ENCODE peak calls at places on chromosomes 11 and 22, in six cellular contexts. One of them, this sample, is unnamed.
A peak's percentile ranks its signal among the peaks of the same experiment; 100 is the strongest.

GRCh38 chr22:26779108-26779507 is 121.7 kb downstream of the MIAT start:
- DNase-seq in omental fat pad: no peak
- DNase-seq in NCI-H446 treated with DMSO at 0.1 percent for 48 hours: no peak
- DNase-seq in naive thymus-derived CD8-positive, alpha-beta T cell: no peak
- DNase-seq in posterior cingulate gyrus: no peak
- DNase-seq in brain microvascular endothelial cell: no peak
- DNase-seq in this sample: no peak

GRCh38 chr11:79864882-79865281 is 424.1 kb upstream of the TENM4 start:
- DNase-seq in naive thymus-derived CD8-positive, alpha-beta T cell: no peak
- DNase-seq in brain microvascular endothelial cell: peak; percentile 1
- DNase-seq in posterior cingulate gyrus: no peak
- DNase-seq in omental fat pad: no peak
- DNase-seq in NCI-H446 treated with DMSO at 0.1 percent for 48 hours: no peak
- DNase-seq in this sample: no peak

GRCh38 chr11:83206771-83207413 is 13.4 kb downstream of the ANKRD42 start:
- DNase-seq in brain microvascular endothelial cell: no peak
- DNase-seq in posterior cingulate gyrus: no peak
- DNase-seq in naive thymus-derived CD8-positive, alpha-beta T cell: no peak
- DNase-seq in NCI-H446 treated with DMSO at 0.1 percent for 48 hours: no peak
- DNase-seq in omental fat pad: no peak
- DNase-seq in this sample: no peak

GRCh38 chr11:112157274-112157766 is 6.6 kb downstream of the IL18 start:
- DNase-seq in posterior cingulate gyrus: no peak
- DNase-seq in omental fat pad: no peak
- DNase-seq in NCI-H446 treated with DMSO at 0.1 percent for 48 hours: no peak
- DNase-seq in brain microvascular endothelial cell: peak; percentile 97
- DNase-seq in naive thymus-derived CD8-positive, alpha-beta T cell: no peak
- DNase-seq in this sample: peak; percentile 98

GRCh38 chr11:95512682-95513081 is 276.9 kb downstream of the FAM76B start:
- DNase-seq in naive thymus-derived CD8-positive, alpha-beta T cell: no peak
- DNase-seq in posterior cingulate gyrus: peak; percentile 72
- DNase-seq in brain microvascular endothelial cell: peak; percentile 93
- DNase-seq in NCI-H446 treated with DMSO at 0.1 percent for 48 hours: peak; percentile 89
- DNase-seq in omental fat pad: no peak
- DNase-seq in this sample: no peak

GRCh38 chr11:84714316-84714780 is 912.8 kb downstream of the DLG2 start:
- DNase-seq in posterior cingulate gyrus: peak; percentile 35
- DNase-seq in brain microvascular endothelial cell: peak; percentile 67
- DNase-seq in NCI-H446 treated with DMSO at 0.1 percent for 48 hours: no peak
- DNase-seq in omental fat pad: no peak
- DNase-seq in naive thymus-derived CD8-positive, alpha-beta T cell: no peak
- DNase-seq in this sample: peak; percentile 77

GRCh38 chr11:57315491-57315890 is 9.3 kb downstream of the TNKS1BP1 start:
- DNase-seq in brain microvascular endothelial cell: peak; percentile 54
- DNase-seq in posterior cingulate gyrus: peak; percentile 53
- DNase-seq in omental fat pad: no peak
- DNase-seq in naive thymus-derived CD8-positive, alpha-beta T cell: no peak
- DNase-seq in NCI-H446 treated with DMSO at 0.1 percent for 48 hours: no peak
- DNase-seq in this sample: no peak

GRCh38 chr11:32154275-32154674 is 63.4 kb downstream of the RCN1 start:
- DNase-seq in brain microvascular endothelial cell: peak; percentile 54
- DNase-seq in omental fat pad: no peak
- DNase-seq in posterior cingulate gyrus: no peak
- DNase-seq in naive thymus-derived CD8-positive, alpha-beta T cell: no peak
- DNase-seq in NCI-H446 treated with DMSO at 0.1 percent for 48 hours: no peak
- DNase-seq in this sample: peak; percentile 34

GRCh38 chr11:62153617-62154016 is 29.8 kb downstream of the INCENP start:
- DNase-seq in NCI-H446 treated with DMSO at 0.1 percent for 48 hours: no peak
- DNase-seq in posterior cingulate gyrus: no peak
- DNase-seq in omental fat pad: no peak
- DNase-seq in brain microvascular endothelial cell: no peak
- DNase-seq in naive thymus-derived CD8-positive, alpha-beta T cell: no peak
- DNase-seq in this sample: no peak

GRCh38 chr11:120835601-120836228 is 188.2 kb upstream of the TBCEL start:
- DNase-seq in brain microvascular endothelial cell: no peak
- DNase-seq in naive thymus-derived CD8-positive, alpha-beta T cell: no peak
- DNase-seq in posterior cingulate gyrus: no peak
- DNase-seq in omental fat pad: no peak
- DNase-seq in NCI-H446 treated with DMSO at 0.1 percent for 48 hours: no peak
- DNase-seq in this sample: no peak

GRCh38 chr11:57406337-57406904 is 16.0 kb upstream of the PRG2 start:
- DNase-seq in brain microvascular endothelial cell: no peak
- DNase-seq in omental fat pad: no peak
- DNase-seq in naive thymus-derived CD8-positive, alpha-beta T cell: no peak
- DNase-seq in posterior cingulate gyrus: no peak
- DNase-seq in NCI-H446 treated with DMSO at 0.1 percent for 48 hours: no peak
- DNase-seq in this sample: peak; percentile 50

GRCh38 chr11:119207300-119207570 is 1.1 kb downstream of the CBL start:
- DNase-seq in NCI-H446 treated with DMSO at 0.1 percent for 48 hours: no peak
- DNase-seq in naive thymus-derived CD8-positive, alpha-beta T cell: no peak
- DNase-seq in brain microvascular endothelial cell: no peak
- DNase-seq in omental fat pad: no peak
- DNase-seq in posterior cingulate gyrus: no peak
- DNase-seq in this sample: no peak

GRCh38 chr11:66909181-66909580 is 49.0 kb downstream of the PC start:
- DNase-seq in posterior cingulate gyrus: no peak
- DNase-seq in NCI-H446 treated with DMSO at 0.1 percent for 48 hours: no peak
- DNase-seq in naive thymus-derived CD8-positive, alpha-beta T cell: no peak
- DNase-seq in brain microvascular endothelial cell: no peak
- DNase-seq in omental fat pad: no peak
- DNase-seq in this sample: no peak

GRCh38 chr11:114442559-114442958 is 3.3 kb downstream of the REXO2 start:
- DNase-seq in NCI-H446 treated with DMSO at 0.1 percent for 48 hours: no peak
- DNase-seq in posterior cingulate gyrus: no peak
- DNase-seq in naive thymus-derived CD8-positive, alpha-beta T cell: no peak
- DNase-seq in omental fat pad: no peak
- DNase-seq in brain microvascular endothelial cell: no peak
- DNase-seq in this sample: no peak

GRCh38 chr22:48340727-48341709 is 1486.7 kb downstream of the BRD1 start:
- DNase-seq in NCI-H446 treated with DMSO at 0.1 percent for 48 hours: no peak
- DNase-seq in omental fat pad: no peak
- DNase-seq in naive thymus-derived CD8-positive, alpha-beta T cell: no peak
- DNase-seq in brain microvascular endothelial cell: no peak
- DNase-seq in posterior cingulate gyrus: peak; percentile 85
- DNase-seq in this sample: no peak

GRCh38 chr22:33515733-33516297 is 404.5 kb downstream of the LARGE1 start:
- DNase-seq in omental fat pad: no peak
- DNase-seq in brain microvascular endothelial cell: no peak
- DNase-seq in NCI-H446 treated with DMSO at 0.1 percent for 48 hours: no peak
- DNase-seq in naive thymus-derived CD8-positive, alpha-beta T cell: no peak
- DNase-seq in posterior cingulate gyrus: no peak
- DNase-seq in this sample: no peak

GRCh38 chr11:26841818-26842457 is 120.1 kb upstream of the SLC5A12 start:
- DNase-seq in NCI-H446 treated with DMSO at 0.1 percent for 48 hours: no peak
- DNase-seq in posterior cingulate gyrus: no peak
- DNase-seq in brain microvascular endothelial cell: peak; percentile 33
- DNase-seq in omental fat pad: no peak
- DNase-seq in naive thymus-derived CD8-positive, alpha-beta T cell: no peak
- DNase-seq in this sample: no peak

GRCh38 chr11:113867843-113868503 is 7.4 kb downstream of the USP28 start:
- DNase-seq in posterior cingulate gyrus: no peak
- DNase-seq in omental fat pad: no peak
- DNase-seq in brain microvascular endothelial cell: no peak
- DNase-seq in naive thymus-derived CD8-positive, alpha-beta T cell: no peak
- DNase-seq in NCI-H446 treated with DMSO at 0.1 percent for 48 hours: no peak
- DNase-seq in this sample: no peak

GRCh38 chr11:74570266-74571061 is 21.9 kb upstream of the POLD3 start:
- DNase-seq in NCI-H446 treated with DMSO at 0.1 percent for 48 hours: peak; percentile 17
- DNase-seq in posterior cingulate gyrus: no peak
- DNase-seq in brain microvascular endothelial cell: peak; percentile 58
- DNase-seq in omental fat pad: no peak
- DNase-seq in naive thymus-derived CD8-positive, alpha-beta T cell: no peak
- DNase-seq in this sample: peak; percentile 49

GRCh38 chr11:70901951-70902521 is 350.3 kb downstream of the SHANK2 start:
- DNase-seq in NCI-H446 treated with DMSO at 0.1 percent for 48 hours: no peak
- DNase-seq in naive thymus-derived CD8-positive, alpha-beta T cell: no peak
- DNase-seq in posterior cingulate gyrus: no peak
- DNase-seq in brain microvascular endothelial cell: no peak
- DNase-seq in omental fat pad: no peak
- DNase-seq in this sample: no peak

GRCh38 chr11:103947566-103947919 is 88.9 kb upstream of the DDI1 start:
- DNase-seq in NCI-H446 treated with DMSO at 0.1 percent for 48 hours: no peak
- DNase-seq in omental fat pad: no peak
- DNase-seq in naive thymus-derived CD8-positive, alpha-beta T cell: no peak
- DNase-seq in brain microvascular endothelial cell: no peak
- DNase-seq in posterior cingulate gyrus: no peak
- DNase-seq in this sample: no peak

GRCh38 chr11:122633219-122633829 is 22.2 kb upstream of the UBASH3B start:
- DNase-seq in brain microvascular endothelial cell: peak; percentile 71
- DNase-seq in omental fat pad: no peak
- DNase-seq in naive thymus-derived CD8-positive, alpha-beta T cell: no peak
- DNase-seq in NCI-H446 treated with DMSO at 0.1 percent for 48 hours: peak; percentile 46
- DNase-seq in posterior cingulate gyrus: peak; percentile 69
- DNase-seq in this sample: peak; percentile 58

GRCh38 chr11:107473797-107474196 is 16.2 kb upstream of the CWF19L2 start:
- DNase-seq in omental fat pad: no peak
- DNase-seq in NCI-H446 treated with DMSO at 0.1 percent for 48 hours: no peak
- DNase-seq in naive thymus-derived CD8-positive, alpha-beta T cell: no peak
- DNase-seq in brain microvascular endothelial cell: no peak
- DNase-seq in posterior cingulate gyrus: no peak
- DNase-seq in this sample: no peak

GRCh38 chr11:94525933-94526332 is 13.7 kb downstream of the C11orf97 start:
- DNase-seq in brain microvascular endothelial cell: peak; percentile 65
- DNase-seq in naive thymus-derived CD8-positive, alpha-beta T cell: no peak
- DNase-seq in omental fat pad: peak; percentile 54
- DNase-seq in NCI-H446 treated with DMSO at 0.1 percent for 48 hours: peak; percentile 16
- DNase-seq in posterior cingulate gyrus: peak; percentile 59
- DNase-seq in this sample: peak; percentile 40

GRCh38 chr22:46934746-46935491 is 172.5 kb downstream of the TBC1D22A start:
- DNase-seq in omental fat pad: no peak
- DNase-seq in brain microvascular endothelial cell: peak; percentile 95
- DNase-seq in posterior cingulate gyrus: no peak
- DNase-seq in naive thymus-derived CD8-positive, alpha-beta T cell: no peak
- DNase-seq in NCI-H446 treated with DMSO at 0.1 percent for 48 hours: no peak
- DNase-seq in this sample: peak; percentile 90

GRCh38 chr11:127470485-127470884 is 469.9 kb upstream of the KIRREL3 start:
- DNase-seq in naive thymus-derived CD8-positive, alpha-beta T cell: no peak
- DNase-seq in omental fat pad: no peak
- DNase-seq in brain microvascular endothelial cell: no peak
- DNase-seq in NCI-H446 treated with DMSO at 0.1 percent for 48 hours: no peak
- DNase-seq in posterior cingulate gyrus: no peak
- DNase-seq in this sample: peak; percentile 30

GRCh38 chr11:1131033-1131911 is 26.5 kb upstream of the MUC5AC start:
- DNase-seq in NCI-H446 treated with DMSO at 0.1 percent for 48 hours: no peak
- DNase-seq in posterior cingulate gyrus: no peak
- DNase-seq in naive thymus-derived CD8-positive, alpha-beta T cell: no peak
- DNase-seq in brain microvascular endothelial cell: no peak
- DNase-seq in omental fat pad: no peak
- DNase-seq in this sample: no peak

GRCh38 chr22:22161924-22162851 is 82.4 kb upstream of the VPREB1 start:
- DNase-seq in naive thymus-derived CD8-positive, alpha-beta T cell: no peak
- DNase-seq in omental fat pad: no peak
- DNase-seq in posterior cingulate gyrus: no peak
- DNase-seq in NCI-H446 treated with DMSO at 0.1 percent for 48 hours: no peak
- DNase-seq in brain microvascular endothelial cell: no peak
- DNase-seq in this sample: no peak

GRCh38 chr11:118631510-118631909 is 24.1 kb downstream of the PHLDB1 start:
- DNase-seq in posterior cingulate gyrus: no peak
- DNase-seq in omental fat pad: no peak
- DNase-seq in naive thymus-derived CD8-positive, alpha-beta T cell: no peak
- DNase-seq in brain microvascular endothelial cell: no peak
- DNase-seq in NCI-H446 treated with DMSO at 0.1 percent for 48 hours: no peak
- DNase-seq in this sample: no peak

GRCh38 chr11:113341388-113342165 is 27.2 kb downstream of the TTC12 start:
- DNase-seq in NCI-H446 treated with DMSO at 0.1 percent for 48 hours: no peak
- DNase-seq in brain microvascular endothelial cell: no peak
- DNase-seq in naive thymus-derived CD8-positive, alpha-beta T cell: no peak
- DNase-seq in omental fat pad: no peak
- DNase-seq in posterior cingulate gyrus: no peak
- DNase-seq in this sample: no peak

GRCh38 chr11:2188745-2189144 is 17.1 kb upstream of the TH start:
- DNase-seq in NCI-H446 treated with DMSO at 0.1 percent for 48 hours: no peak
- DNase-seq in omental fat pad: no peak
- DNase-seq in naive thymus-derived CD8-positive, alpha-beta T cell: no peak
- DNase-seq in brain microvascular endothelial cell: no peak
- DNase-seq in posterior cingulate gyrus: no peak
- DNase-seq in this sample: no peak

GRCh38 chr11:114284021-114284420 is 12.2 kb upstream of the NNMT start:
- DNase-seq in omental fat pad: no peak
- DNase-seq in naive thymus-derived CD8-positive, alpha-beta T cell: no peak
- DNase-seq in posterior cingulate gyrus: no peak
- DNase-seq in NCI-H446 treated with DMSO at 0.1 percent for 48 hours: no peak
- DNase-seq in brain microvascular endothelial cell: no peak
- DNase-seq in this sample: no peak

GRCh38 chr11:46285173-46285572 is 7.7 kb downstream of the CREB3L1 start:
- DNase-seq in omental fat pad: no peak
- DNase-seq in NCI-H446 treated with DMSO at 0.1 percent for 48 hours: no peak
- DNase-seq in brain microvascular endothelial cell: no peak
- DNase-seq in naive thymus-derived CD8-positive, alpha-beta T cell: no peak
- DNase-seq in posterior cingulate gyrus: no peak
- DNase-seq in this sample: no peak

GRCh38 chr11:134585666-134586285 is 173.7 kb upstream of the B3GAT1 start:
- DNase-seq in brain microvascular endothelial cell: no peak
- DNase-seq in NCI-H446 treated with DMSO at 0.1 percent for 48 hours: no peak
- DNase-seq in naive thymus-derived CD8-positive, alpha-beta T cell: no peak
- DNase-seq in posterior cingulate gyrus: no peak
- DNase-seq in omental fat pad: no peak
- DNase-seq in this sample: no peak